ENCODE peak calls at places on chromosomes 16 and 17, in four cellular contexts. E is fibroblast of villous mesenchyme; W is head of caudate nucleus; C is stimulated activated CD4-positive, alpha-beta T cell treated with anti-CD3 and anti-CD28 coated beads, Interleukin-12 subunit alpha, Interleukin-12 subunit beta, amount 100 ng/mL, for 4 hours. Y is an unnamed sample.
A peak's percentile ranks its signal among the peaks of the same experiment; 100 is the strongest.

GRCh38 chr16:30977502-30977901 is 7.5 kb upstream of the HSD3B7 start:
- DNase-seq in E (no peak), W (no peak), C (no peak), Y (no peak)

GRCh38 chr17:78839173-78839761 is 1.3 kb downstream of the USP36 start:
- DNase-seq in E (no peak), W (no peak), C (no peak), Y (peak; percentile 49)

GRCh38 chr16:31354394-31355291 is at the start of gene ITGAX:
- DNase-seq in E (peak; percentile 4), W (no peak), C (peak; percentile 34), Y (peak; percentile 55)

GRCh38 chr17:56913000-56913866 is 616 bp downstream of the TRIM25 start:
- DNase-seq in E (peak; percentile 22), W (peak; percentile 8), C (peak; percentile 14), Y (peak; percentile 18)

GRCh38 chr16:54239441-54239840 is 47.1 kb downstream of the IRX3 start:
- DNase-seq in E (peak; percentile 19), W (no peak), C (no peak), Y (no peak)

GRCh38 chr17:13874817-13875216 is 194.5 kb upstream of the COX10 start:
- DNase-seq in E (no peak), W (no peak), C (no peak), Y (no peak)

GRCh38 chr16:76756951-76757350 is 434.0 kb upstream of the MON1B start:
- DNase-seq in E (no peak), W (no peak), C (no peak), Y (no peak)

GRCh38 chr17:66873962-66874361 is 39.0 kb downstream of the CACNG5 start:
- DNase-seq in E (no peak), W (no peak), C (no peak), Y (no peak)

GRCh38 chr17:8875416-8875815 is 7.9 kb upstream of the PIK3R6 start:
- DNase-seq in E (no peak), W (no peak), C (no peak), Y (no peak)

GRCh38 chr17:79413591-79413990 is 197.3 kb downstream of the RBFOX3 start:
- DNase-seq in E (no peak), W (no peak), C (no peak), Y (no peak)

GRCh38 chr17:34371405-34371804 is 8.4 kb upstream of the CCL1 start:
- DNase-seq in E (no peak), W (no peak), C (no peak), Y (no peak)

Y was measured in iris pigment epithelial cell.